ENCODE peak calls at places on chromosomes 2 and 18, in six cellular contexts. One of them, this sample, is unnamed.

GRCh38 chr2:218807626-218808025 is 24.0 kb downstream of the PRKAG3 start:
- DNase-seq in cardiac muscle cell: no peak
- DNase-seq in left ventricle myocardium inferior: no peak
- DNase-seq in ovary: no peak
- DNase-seq in nephron progenitor cell: no peak
- DNase-seq in B cell: no peak
- DNase-seq in this sample: no peak

GRCh38 chr2:12678189-12678588 is 38.5 kb upstream of the TRIB2 start:
- DNase-seq in cardiac muscle cell: no peak
- DNase-seq in left ventricle myocardium inferior: no peak
- DNase-seq in ovary: no peak
- DNase-seq in nephron progenitor cell: no peak
- DNase-seq in B cell: no peak
- DNase-seq in this sample: no peak

GRCh38 chr2:31859959-31860358 is 150.8 kb downstream of the MEMO1 start:
- DNase-seq in cardiac muscle cell: no peak
- DNase-seq in left ventricle myocardium inferior: no peak
- DNase-seq in ovary: no peak
- DNase-seq in nephron progenitor cell: no peak
- DNase-seq in B cell: no peak
- DNase-seq in this sample: no peak

GRCh38 chr2:145230546-145230945 is 710.6 kb upstream of the ZEB2 start:
- DNase-seq in cardiac muscle cell: no peak
- DNase-seq in left ventricle myocardium inferior: no peak
- DNase-seq in ovary: no peak
- DNase-seq in nephron progenitor cell: no peak
- DNase-seq in B cell: no peak
- DNase-seq in this sample: no peak

GRCh38 chr2:181036848-181037603 is 56.6 kb downstream of the UBE2E3 start:
- DNase-seq in cardiac muscle cell: no peak
- DNase-seq in left ventricle myocardium inferior: no peak
- DNase-seq in ovary: no peak
- DNase-seq in nephron progenitor cell: no peak
- DNase-seq in B cell: no peak
- DNase-seq in this sample: no peak

GRCh38 chr2:75256485-75256884 is 57.2 kb upstream of the TACR1 start:
- DNase-seq in cardiac muscle cell: no peak
- DNase-seq in left ventricle myocardium inferior: no peak
- DNase-seq in ovary: no peak
- DNase-seq in nephron progenitor cell: no peak
- DNase-seq in B cell: no peak
- DNase-seq in this sample: no peak

GRCh38 chr2:218404351-218405145 is 4.9 kb downstream of the CTDSP1 start:
- DNase-seq in cardiac muscle cell: no peak
- DNase-seq in left ventricle myocardium inferior: no peak
- DNase-seq in ovary: peak; percentile 47
- DNase-seq in nephron progenitor cell: no peak
- DNase-seq in B cell: no peak
- DNase-seq in this sample: no peak

GRCh38 chr2:2271471-2271941 is 59.6 kb downstream of the MYT1L start:
- DNase-seq in cardiac muscle cell: no peak
- DNase-seq in left ventricle myocardium inferior: peak; percentile 44
- DNase-seq in ovary: no peak
- DNase-seq in nephron progenitor cell: no peak
- DNase-seq in B cell: no peak
- DNase-seq in this sample: no peak

GRCh38 chr2:12091201-12091806 is 344.9 kb downstream of the LPIN1 start:
- DNase-seq in cardiac muscle cell: no peak
- DNase-seq in left ventricle myocardium inferior: no peak
- DNase-seq in ovary: no peak
- DNase-seq in nephron progenitor cell: no peak
- DNase-seq in B cell: no peak
- DNase-seq in this sample: no peak

GRCh38 chr2:43729775-43730174 is 44.1 kb upstream of the DYNC2LI1 start:
- DNase-seq in cardiac muscle cell: no peak
- DNase-seq in left ventricle myocardium inferior: no peak
- DNase-seq in ovary: no peak
- DNase-seq in nephron progenitor cell: no peak
- DNase-seq in B cell: no peak
- DNase-seq in this sample: no peak

GRCh38 chr2:66721776-66722175 is 286.9 kb downstream of the MEIS1 start:
- DNase-seq in cardiac muscle cell: no peak
- DNase-seq in left ventricle myocardium inferior: no peak
- DNase-seq in ovary: no peak
- DNase-seq in nephron progenitor cell: no peak
- DNase-seq in B cell: no peak
- DNase-seq in this sample: no peak

GRCh38 chr18:3248670-3249359 is 1.2 kb downstream of the MYL12A start:
- DNase-seq in cardiac muscle cell: no peak
- DNase-seq in left ventricle myocardium inferior: no peak
- DNase-seq in ovary: no peak
- DNase-seq in nephron progenitor cell: no peak
- DNase-seq in B cell: no peak
- DNase-seq in this sample: no peak

GRCh38 chr2:230872151-230872967 is 7.6 kb downstream of the ITM2C start:
- DNase-seq in cardiac muscle cell: no peak
- DNase-seq in left ventricle myocardium inferior: no peak
- DNase-seq in ovary: no peak
- DNase-seq in nephron progenitor cell: no peak
- DNase-seq in B cell: no peak
- DNase-seq in this sample: peak; percentile 13

GRCh38 chr2:197229509-197230458 is 80.8 kb downstream of the ANKRD44 start:
- DNase-seq in cardiac muscle cell: no peak
- DNase-seq in left ventricle myocardium inferior: no peak
- DNase-seq in ovary: no peak
- DNase-seq in nephron progenitor cell: no peak
- DNase-seq in B cell: no peak
- DNase-seq in this sample: no peak

GRCh38 chr2:53129851-53130250 is 637.8 kb upstream of the CHAC2 start:
- DNase-seq in cardiac muscle cell: no peak
- DNase-seq in left ventricle myocardium inferior: no peak
- DNase-seq in ovary: no peak
- DNase-seq in nephron progenitor cell: no peak
- DNase-seq in B cell: no peak
- DNase-seq in this sample: no peak

GRCh38 chr2:205996156-205996555 is 89.8 kb downstream of the INO80D start:
- DNase-seq in cardiac muscle cell: no peak
- DNase-seq in left ventricle myocardium inferior: no peak
- DNase-seq in ovary: no peak
- DNase-seq in nephron progenitor cell: no peak
- DNase-seq in B cell: no peak
- DNase-seq in this sample: no peak

DNA sequence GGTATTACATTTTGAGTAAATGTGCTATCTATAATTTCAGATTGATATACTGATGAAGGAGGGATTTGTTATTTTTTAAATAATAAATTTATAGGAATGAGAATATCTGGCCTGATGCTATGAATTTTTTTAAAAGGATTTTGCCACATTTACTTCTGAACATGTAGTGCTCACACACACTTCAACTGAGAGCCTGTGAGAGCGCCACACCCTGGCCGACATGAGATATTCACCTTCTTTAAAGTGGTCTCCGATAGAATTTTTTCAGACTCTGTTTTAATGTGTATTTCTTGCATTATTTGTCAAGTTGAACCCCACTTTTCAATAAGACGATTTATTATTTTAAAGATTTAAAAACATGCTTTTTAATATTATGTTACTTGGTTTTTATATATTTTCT is 813.3 kb downstream of the DCC start:
- DNase-seq in cardiac muscle cell: peak; percentile 32
- DNase-seq in left ventricle myocardium inferior: no peak
- DNase-seq in ovary: no peak
- DNase-seq in nephron progenitor cell: peak; percentile 40
- DNase-seq in B cell: no peak
- DNase-seq in this sample: no peak
- TF ChIP-seq CTCF in cardiac muscle cell: peak; percentile 3
- TF ChIP-seq CTCF in left ventricle myocardium inferior: peak; percentile 16
- TF ChIP-seq CTCF in ovary: no peak
- TF ChIP-seq CTCF in nephron progenitor cell: peak; percentile 54
- TF ChIP-seq CTCF in B cell: no peak
- TF ChIP-seq CTCF in this sample: no peak

DNA sequence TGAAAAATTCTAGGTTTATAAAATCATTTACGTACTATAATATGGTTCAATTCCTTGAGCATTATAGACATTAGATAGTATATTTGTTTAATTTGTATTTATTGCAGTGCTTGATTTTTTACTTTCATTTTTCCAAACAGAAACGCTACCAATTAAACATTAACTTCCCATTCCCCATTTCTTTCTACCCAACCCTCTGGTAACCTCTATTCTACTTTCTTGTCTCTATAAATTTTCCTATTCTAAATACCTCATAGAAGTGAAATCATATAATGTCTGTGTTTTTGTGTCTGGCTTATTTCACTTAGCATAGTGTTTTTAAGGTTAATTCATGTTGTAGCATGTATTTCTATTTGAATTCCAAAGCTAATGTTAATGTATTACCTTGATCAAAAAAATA is 11.6 kb upstream of the SLC39A10 start:
- DNase-seq in cardiac muscle cell: no peak
- DNase-seq in left ventricle myocardium inferior: no peak
- DNase-seq in ovary: no peak
- DNase-seq in nephron progenitor cell: no peak
- DNase-seq in B cell: no peak
- DNase-seq in this sample: no peak
- TF ChIP-seq CTCF in cardiac muscle cell: no peak
- TF ChIP-seq CTCF in left ventricle myocardium inferior: no peak
- TF ChIP-seq CTCF in ovary: no peak
- TF ChIP-seq CTCF in nephron progenitor cell: no peak
- TF ChIP-seq CTCF in B cell: no peak
- TF ChIP-seq CTCF in this sample: no peak

DNA sequence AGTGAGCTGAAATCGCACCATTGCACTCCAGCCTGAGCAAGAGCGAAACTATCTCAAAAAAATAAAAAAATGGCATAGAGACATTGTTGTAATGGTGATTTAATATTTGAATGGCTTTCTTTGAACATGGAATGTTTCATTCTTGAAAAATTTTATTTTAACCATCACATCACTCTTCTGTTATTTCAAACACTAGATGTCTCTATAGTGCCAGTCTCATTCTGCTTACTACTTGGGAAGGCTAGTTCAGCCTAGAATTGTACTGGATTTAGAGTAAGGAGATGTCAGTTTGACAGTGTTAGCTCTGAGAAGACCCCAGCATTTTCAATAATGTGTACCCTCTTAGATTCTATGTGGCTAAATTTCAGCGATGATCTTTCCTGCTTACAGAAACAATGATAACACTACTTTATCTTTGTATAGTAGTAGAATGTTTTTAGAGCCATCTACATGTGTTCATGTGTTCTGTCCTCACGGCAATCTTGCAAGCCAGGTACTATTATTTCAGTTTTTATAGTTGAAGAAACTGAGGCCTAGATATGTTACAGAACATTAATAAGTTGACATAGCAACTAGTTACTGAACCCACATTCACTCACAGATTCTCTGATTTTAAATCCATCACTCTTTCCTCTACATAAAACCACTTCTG is 142.9 kb upstream of the ZSWIM2 start:
- DNase-seq in cardiac muscle cell: no peak
- DNase-seq in left ventricle myocardium inferior: no peak
- DNase-seq in ovary: no peak
- DNase-seq in nephron progenitor cell: no peak
- DNase-seq in B cell: no peak
- DNase-seq in this sample: no peak
- TF ChIP-seq CTCF in cardiac muscle cell: no peak
- TF ChIP-seq CTCF in left ventricle myocardium inferior: peak; percentile 27
- TF ChIP-seq CTCF in ovary: no peak
- TF ChIP-seq CTCF in nephron progenitor cell: no peak
- TF ChIP-seq CTCF in B cell: no peak
- TF ChIP-seq CTCF in this sample: no peak

GRCh38 chr2:84212611-84213314 is 246.3 kb downstream of the SUCLG1 start:
- DNase-seq in cardiac muscle cell: no peak
- DNase-seq in left ventricle myocardium inferior: no peak
- DNase-seq in ovary: no peak
- DNase-seq in nephron progenitor cell: no peak
- DNase-seq in B cell: no peak
- DNase-seq in this sample: no peak

GRCh38 chr2:84217446-84217845 is 241.6 kb downstream of the SUCLG1 start:
- DNase-seq in cardiac muscle cell: no peak
- DNase-seq in left ventricle myocardium inferior: no peak
- DNase-seq in ovary: no peak
- DNase-seq in nephron progenitor cell: no peak
- DNase-seq in B cell: no peak
- DNase-seq in this sample: no peak

DNA sequence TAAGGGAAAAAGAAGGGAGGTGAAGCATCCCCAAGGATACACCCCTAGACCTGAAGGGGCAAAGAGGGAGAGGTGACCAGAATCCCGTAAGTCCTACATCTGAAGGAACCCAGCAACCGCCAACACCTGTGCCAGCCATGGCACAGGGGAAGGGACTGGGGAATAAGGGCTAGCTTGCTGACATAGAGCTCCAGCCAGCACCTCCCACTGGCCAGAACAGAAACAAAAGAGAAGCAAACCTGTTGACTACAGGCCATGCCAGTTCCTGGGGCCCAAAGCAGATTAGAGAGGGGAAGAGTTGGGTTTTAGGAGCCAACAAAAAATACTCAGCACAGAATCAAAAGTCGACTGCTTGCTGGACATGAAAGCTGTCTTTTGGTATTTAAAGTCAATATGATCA is 244.6 kb downstream of the SUCLG1 start:
- DNase-seq in cardiac muscle cell: no peak
- DNase-seq in left ventricle myocardium inferior: no peak
- DNase-seq in ovary: no peak
- DNase-seq in nephron progenitor cell: no peak
- DNase-seq in B cell: no peak
- DNase-seq in this sample: no peak
- TF ChIP-seq CTCF in cardiac muscle cell: no peak
- TF ChIP-seq CTCF in left ventricle myocardium inferior: no peak
- TF ChIP-seq CTCF in ovary: no peak
- TF ChIP-seq CTCF in nephron progenitor cell: no peak
- TF ChIP-seq CTCF in B cell: no peak
- TF ChIP-seq CTCF in this sample: no peak

DNA sequence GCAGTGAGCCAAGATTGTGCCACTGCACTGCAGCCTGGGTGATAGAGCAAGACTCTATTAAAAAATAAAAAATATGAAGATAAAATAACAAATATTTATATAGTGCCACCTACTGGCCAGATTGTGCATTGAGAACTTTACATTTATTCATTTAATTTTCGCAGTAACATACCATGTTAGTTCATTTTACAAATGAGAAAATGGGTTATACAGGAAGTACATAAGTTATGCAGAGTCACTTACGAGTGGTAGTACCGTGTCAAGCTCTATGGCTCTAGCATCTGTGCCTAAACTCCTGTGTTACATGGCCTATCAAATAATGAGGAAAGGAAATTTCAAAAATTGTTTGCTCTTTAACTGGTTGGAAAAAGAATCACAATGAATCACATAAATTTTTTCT is 27.9 kb downstream of the RIF1 start:
- DNase-seq in cardiac muscle cell: peak; percentile 20
- DNase-seq in left ventricle myocardium inferior: no peak
- DNase-seq in ovary: no peak
- DNase-seq in nephron progenitor cell: no peak
- DNase-seq in B cell: no peak
- DNase-seq in this sample: no peak
- TF ChIP-seq CTCF in cardiac muscle cell: peak; percentile 40
- TF ChIP-seq CTCF in left ventricle myocardium inferior: peak; percentile 79
- TF ChIP-seq CTCF in ovary: peak; percentile 43
- TF ChIP-seq CTCF in nephron progenitor cell: peak; percentile 67
- TF ChIP-seq CTCF in B cell: peak; percentile 86
- TF ChIP-seq CTCF in this sample: peak; percentile 89